ENCODE peak calls at places on chromosomes 7 and 10, in eight cellular contexts. P, A, E, U, Y, D, V and J are unnamed samples.

GRCh38 chr7:97179454-97180104 is 62.1 kb downstream of the SDHAF3 start:
- DNase-seq in D (peak; percentile 72), A (peak; percentile 3), V (no peak), E (peak; percentile 31), P (no peak), U (peak; percentile 83), Y (no peak), J (peak; percentile 75)

GRCh38 chr10:3471927-3472704 is 299.5 kb upstream of the PITRM1 start:
- DNase-seq in E (peak; percentile 49), V (no peak), P (no peak), Y (no peak), A (no peak), U (no peak), D (peak; percentile 83), J (no peak)

GRCh38 chr7:149459540-149460433 is 1.1 kb downstream of the ZNF777 start:
- DNase-seq in P (no peak), E (no peak), D (no peak), V (no peak), A (peak; percentile 60), Y (no peak), U (peak; percentile 67), J (peak; percentile 71)

GRCh38 chr10:132882069-132882468 is 60.3 kb downstream of the CFAP46 start:
- DNase-seq in A (no peak), V (peak; percentile 7), D (no peak), P (no peak), Y (peak; percentile 23), U (no peak), E (no peak), J (no peak)

GRCh38 chr10:75165684-75166622 is 44.6 kb upstream of the VDAC2 start:
- DNase-seq in V (no peak), D (no peak), A (peak; percentile 61), U (no peak), Y (no peak), E (no peak), P (no peak), J (no peak)

GRCh38 chr10:124592736-124593430 is 131.3 kb downstream of the LHPP start:
- DNase-seq in D (no peak), U (no peak), Y (no peak), E (no peak), P (no peak), A (no peak), V (peak; percentile 57), J (no peak)

GRCh38 chr7:134866581-134866980 is 87.1 kb downstream of the CALD1 start:
- DNase-seq in E (no peak), P (no peak), U (peak; percentile 75), Y (no peak), D (peak; percentile 49), A (no peak), V (no peak), J (no peak)

GRCh38 chr10:34758447-34758996 is 56.6 kb downstream of the PARD3 start:
- DNase-seq in A (peak; percentile 67), Y (no peak), D (no peak), E (no peak), U (peak; percentile 65), V (no peak), P (no peak), J (no peak)

GRCh38 chr10:116815641-116816415 is 33.5 kb upstream of the ENO4 start:
- DNase-seq in A (no peak), P (no peak), Y (peak; percentile 47), V (no peak), U (no peak), E (no peak), D (no peak), J (peak; percentile 36)

GRCh38 chr10:116817178-116817577 is 32.1 kb upstream of the ENO4 start:
- DNase-seq in Y (no peak), E (no peak), A (no peak), U (no peak), P (no peak), V (no peak), D (no peak), J (peak; percentile 50)

GRCh38 chr10:116819999-116820677 is 29.2 kb upstream of the ENO4 start:
- DNase-seq in V (no peak), P (no peak), D (no peak), U (no peak), E (no peak), A (no peak), Y (peak; percentile 29), J (peak; percentile 19)

GRCh38 chr10:116817780-116818343 is 31.4 kb upstream of the ENO4 start:
- DNase-seq in D (no peak), U (no peak), A (no peak), P (no peak), Y (no peak), E (no peak), V (no peak), J (peak; percentile 53)
- H3K27me3 ChIP-seq in D (no peaks in the 10 kb centered on the region), U (peaks cover 49% of the 10 kb centered on the region), A (no peaks in the 10 kb centered on the region), P (no peaks in the 10 kb centered on the region), Y (peaks cover 40% of the 10 kb centered on the region), E (peaks cover 3% of the 10 kb centered on the region), V (no peaks in the 10 kb centered on the region), J (no peaks in the 10 kb centered on the region)

DNA sequence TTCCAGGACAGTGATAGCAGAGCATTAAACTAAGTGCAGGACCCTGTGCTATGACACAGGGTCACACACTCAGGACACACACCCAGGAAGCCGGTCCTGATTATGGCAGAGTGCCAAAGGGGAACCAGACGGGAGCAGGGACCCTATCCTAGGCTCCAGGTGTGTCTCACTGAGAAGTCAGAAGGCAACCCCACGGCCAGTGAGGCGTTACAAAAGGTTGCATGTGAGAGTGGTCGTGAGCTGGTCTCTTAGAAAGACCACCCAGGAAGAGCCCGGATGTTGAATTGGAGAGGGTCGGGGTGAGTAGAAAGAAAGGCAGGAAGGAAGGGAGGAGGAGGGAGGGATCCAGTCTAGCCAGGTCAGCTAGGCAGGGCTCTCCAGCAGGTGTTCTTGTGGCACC is 31.0 kb downstream of the FRMPD2 start:
- DNase-seq in Y (no peak), D (peak; percentile 26), P (no peak), V (no peak), U (no peak), E (no peak), A (no peak), J (peak; percentile 45)
- H3K27me3 ChIP-seq in Y (peaks cover 5% of the 10 kb centered on the region), D (no peaks in the 10 kb centered on the region), P (no peaks in the 10 kb centered on the region), V (no peaks in the 10 kb centered on the region), U (peaks cover 41% of the 10 kb centered on the region), E (no peaks in the 10 kb centered on the region), A (no peaks in the 10 kb centered on the region), J (no peaks in the 10 kb centered on the region)

GRCh38 chr10:127735156-127735555 is 1.8 kb upstream of the FOXI2 start:
- DNase-seq in U (no peak), P (no peak), Y (no peak), D (no peak), A (no peak), E (no peak), V (no peak), J (peak; percentile 55)

GRCh38 chr10:127736222-127736914 is 617 bp upstream of the FOXI2 start:
- DNase-seq in A (no peak), Y (no peak), P (no peak), E (no peak), V (no peak), D (peak; percentile 67), U (no peak), J (peak; percentile 85)

GRCh38 chr10:127734753-127735152 is 2.2 kb upstream of the FOXI2 start:
- DNase-seq in D (peak; percentile 63), E (no peak), A (no peak), V (no peak), P (no peak), U (no peak), Y (no peak), J (no peak)

GRCh38 chr10:127736915-127737562 is at the start of gene FOXI2:
- DNase-seq in D (peak; percentile 83), Y (no peak), V (no peak), E (no peak), U (no peak), A (no peak), P (no peak), J (peak; percentile 93)

GRCh38 chr10:127735723-127736221 is 1.2 kb upstream of the FOXI2 start:
- DNase-seq in Y (no peak), U (no peak), E (no peak), D (peak; percentile 25), A (no peak), V (no peak), P (no peak), J (peak; percentile 80)
- H3K27me3 ChIP-seq in Y (peaks cover 81% of the 10 kb centered on the region), U (peaks cover 60% of the 10 kb centered on the region), E (peaks cover 31% of the 10 kb centered on the region), D (peaks cover 98% of the 10 kb centered on the region), A (no peaks in the 10 kb centered on the region), V (no peaks in the 10 kb centered on the region), P (no peaks in the 10 kb centered on the region), J (peaks cover 97% of the 10 kb centered on the region)

GRCh38 chr7:64883113-64883905 is 19.8 kb upstream of the ZNF273 start:
- DNase-seq in Y (peak; percentile 70), U (no peak), A (no peak), D (no peak), E (no peak), P (no peak), V (no peak), J (peak; percentile 24)

GRCh38 chr7:64880322-64881297 is 22.5 kb upstream of the ZNF273 start:
- DNase-seq in Y (peak; percentile 65), D (no peak), P (no peak), V (peak; percentile 65), A (no peak), E (peak; percentile 20), U (no peak), J (peak; percentile 15)

GRCh38 chr7:64884085-64884912 is 18.8 kb upstream of the ZNF273 start:
- DNase-seq in A (no peak), E (no peak), Y (peak; percentile 65), D (no peak), P (no peak), U (no peak), V (no peak), J (peak; percentile 14)

GRCh38 chr7:64881461-64882287 is 21.4 kb upstream of the ZNF273 start:
- DNase-seq in V (peak; percentile 70), Y (peak; percentile 65), P (no peak), A (no peak), D (no peak), E (peak; percentile 21), U (no peak), J (peak; percentile 13)

DNA sequence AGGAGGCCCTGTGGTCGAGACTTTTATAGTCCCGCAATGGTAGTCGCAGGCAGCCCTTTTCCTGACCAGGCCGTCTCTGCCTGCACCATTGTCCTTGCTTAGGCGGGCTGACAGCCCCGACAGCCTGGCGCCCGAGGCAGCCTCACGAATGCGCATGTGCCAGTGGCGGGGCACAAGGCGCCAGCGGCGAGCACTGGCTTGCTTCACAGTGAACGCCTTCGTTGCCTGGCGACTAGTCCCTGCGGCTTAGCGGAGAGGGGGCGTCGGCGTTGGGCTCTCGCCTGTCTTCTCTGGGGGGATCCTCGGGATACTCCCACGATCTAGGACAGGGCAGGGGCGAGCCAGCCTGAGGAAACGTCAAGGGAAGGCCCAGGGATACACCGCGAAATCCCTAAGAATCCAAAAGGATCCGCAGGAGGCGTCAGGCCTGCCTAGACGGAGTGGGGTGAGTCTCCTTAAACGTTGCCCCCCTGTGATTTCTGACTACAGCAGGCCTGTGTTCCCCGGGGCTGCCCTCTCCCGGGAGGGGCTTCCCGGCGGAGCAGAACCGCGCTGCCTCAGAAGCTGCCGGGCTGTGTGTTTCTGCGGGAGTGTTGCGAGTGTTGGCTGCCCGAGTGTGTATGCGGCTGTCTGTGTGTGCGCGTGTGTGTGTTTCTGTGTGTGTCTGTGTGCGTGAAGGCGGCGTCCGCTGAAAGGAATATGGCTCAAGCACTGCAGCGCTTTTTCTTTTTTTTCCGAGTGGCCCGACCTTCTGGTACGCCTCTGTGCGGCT is 20.5 kb upstream of the ZNF273 start:
- DNase-seq in Y (peak; percentile 76), D (no peak), U (no peak), A (no peak), V (peak; percentile 93), P (no peak), E (peak; percentile 53), J (peak; percentile 32)
- H3K27me3 ChIP-seq in Y (no peaks in the 10 kb centered on the region), D (no peaks in the 10 kb centered on the region), U (peaks cover 16% of the 10 kb centered on the region), A (no peaks in the 10 kb centered on the region), V (no peaks in the 10 kb centered on the region), P (no peaks in the 10 kb centered on the region), E (no peaks in the 10 kb centered on the region), J (peaks cover 47% of the 10 kb centered on the region)